ENCODE peak calls at places on chromosomes 4 and X, in six cellular contexts. S is COR-L47; A is EL; V is Calu3; D is stimulated activated naive B cell treated with anti-CD40 and anti-IgM and Interleukin-4, amounts not matched to agents 10 μg/mL and 1 μg/mL and 100 μg/mL, for 72 hours; L is stimulated activated CD4-positive, alpha-beta T cell treated with anti-CD3 and anti-CD28 coated beads, TNF-alpha, amount 100 ng/mL, for 4 hours. T is an unnamed sample.

GRCh38 chrX:20205927-20206708 is 60.6 kb downstream of the RPS6KA3 start:
- DNase-seq in A (no peak), L (no peak), S (no peak), D (peak; percentile 49), V (no peak), T (peak; percentile 44)

GRCh38 chr4:93788712-93789111 is 39.8 kb upstream of the ATOH1 start:
- DNase-seq in D (no peak), V (no peak), S (peak; percentile 45), L (no peak), A (no peak), T (peak; percentile 4)

GRCh38 chr4:27176400-27176799 is 315.8 kb downstream of the STIM2 start:
- DNase-seq in V (peak; percentile 53), D (no peak), A (peak; percentile 56), S (peak; percentile 88), L (no peak), T (peak; percentile 43)

GRCh38 chr4:141132689-141133145 is 552 bp downstream of the RNF150 start:
- DNase-seq in L (no peak), V (peak; percentile 6), A (peak; percentile 50), D (no peak), S (no peak), T (peak; percentile 43)

GRCh38 chr4:152850377-152850776 is 70.6 kb downstream of the ARFIP1 start:
- DNase-seq in D (no peak), V (peak; percentile 34), L (peak; percentile 15), S (no peak), A (peak; percentile 12), T (no peak)

GRCh38 chrX:39814391-39814790 is 283.4 kb downstream of the BCOR start:
- DNase-seq in D (no peak), V (peak; percentile 13), A (peak; percentile 31), L (peak; percentile 11), S (peak; percentile 18), T (peak; percentile 36)

GRCh38 chrX:7216981-7217587 is 69.1 kb upstream of the PUDP start:
- DNase-seq in L (no peak), A (no peak), S (no peak), D (no peak), V (no peak), T (no peak)

GRCh38 chrX:153736871-153737441 is 12.3 kb downstream of the ABCD1 start:
- DNase-seq in V (no peak), L (no peak), D (no peak), S (peak; percentile 20), A (no peak), T (peak; percentile 55)

GRCh38 chr4:3521621-3522325 is 10.4 kb downstream of the LRPAP1 start:
- DNase-seq in L (no peak), D (no peak), A (no peak), V (no peak), S (no peak), T (no peak)

GRCh38 chr4:86596802-86597201 is 2.7 kb downstream of the PTPN13 start:
- DNase-seq in A (peak; percentile 30), S (no peak), L (no peak), V (no peak), D (no peak), T (no peak)

GRCh38 chr4:52889778-52890400 is 27.8 kb downstream of the RASL11B start:
- DNase-seq in D (no peak), V (no peak), L (no peak), A (no peak), S (no peak), T (no peak)

GRCh38 chr4:162732871-162733270 is 433.8 kb downstream of the NAF1 start:
- DNase-seq in D (no peak), A (no peak), L (no peak), V (no peak), S (no peak), T (no peak)

GRCh38 chr4:123449780-123450179 is 53.2 kb downstream of the SPRY1 start:
- DNase-seq in D (peak; percentile 31), S (no peak), L (no peak), A (peak; percentile 54), V (no peak), T (peak; percentile 65)

GRCh38 chrX:19839770-19840254 is 47.6 kb downstream of the SH3KBP1 start:
- DNase-seq in S (no peak), D (no peak), V (no peak), L (no peak), A (no peak), T (no peak)

GRCh38 chrX:19883878-19884277 is 3.5 kb downstream of the SH3KBP1 start:
- DNase-seq in A (no peak), S (no peak), V (peak; percentile 64), L (no peak), D (no peak), T (no peak)

GRCh38 chr4:118738999-118739690 is 54.0 kb downstream of the METTL14 start:
- DNase-seq in S (no peak), V (no peak), A (no peak), D (no peak), L (no peak), T (no peak)

GRCh38 chr4:56861365-56861764 is 39.9 kb upstream of the SPINK2 start:
- DNase-seq in L (no peak), S (no peak), V (no peak), A (peak; percentile 31), D (no peak), T (no peak)

GRCh38 chrX:71998836-71999509 is 88.3 kb downstream of the NHSL2 start:
- DNase-seq in L (peak; percentile 22), S (no peak), A (peak; percentile 30), V (peak; percentile 43), D (no peak), T (peak; percentile 35)

GRCh38 chrX:99001286-99001685 is 1408.8 kb downstream of the PCDH19 start:
- DNase-seq in A (no peak), D (no peak), L (no peak), S (no peak), V (no peak), T (no peak)

GRCh38 chr4:25229804-25230203 is 4.0 kb upstream of the PI4K2B start:
- DNase-seq in A (no peak), L (no peak), S (no peak), V (no peak), D (no peak), T (no peak)

GRCh38 chr4:108560624-108561023 is 59.8 kb upstream of the RPL34 start:
- DNase-seq in D (no peak), A (no peak), L (no peak), S (no peak), V (no peak), T (no peak)

T was measured in myocyte.